ENCODE peak calls at places on chromosomes 4 and X, in four cellular contexts. One of them, this sample, is unnamed.
A peak's percentile ranks its signal among the peaks of the same experiment; 100 is the strongest.

GRCh38 chr4:38466401-38466800 is 197.6 kb upstream of the KLF3 start:
- DNase-seq in HepG2: no peak
- DNase-seq in GM12878: no peak
- DNase-seq in H1: no peak
- DNase-seq in this sample: no peak

GRCh38 chrX:25013593-25014365 is 2.0 kb downstream of the ARX start:
- DNase-seq in HepG2: no peak
- DNase-seq in GM12878: no peak
- DNase-seq in H1: no peak
- DNase-seq in this sample: no peak

GRCh38 chr4:23894021-23894420 is 4.2 kb upstream of the PPARGC1A start:
- DNase-seq in HepG2: no peak
- DNase-seq in GM12878: no peak
- DNase-seq in H1: no peak
- DNase-seq in this sample: no peak

GRCh38 chr4:3262208-3263052 is 13.5 kb downstream of the MSANTD1 start:
- DNase-seq in HepG2: no peak
- DNase-seq in GM12878: no peak
- DNase-seq in H1: peak; percentile 38
- DNase-seq in this sample: no peak

GRCh38 chr4:1602621-1603412 is 81.3 kb downstream of the FAM53A start:
- DNase-seq in HepG2: no peak
- DNase-seq in GM12878: no peak
- DNase-seq in H1: no peak
- DNase-seq in this sample: no peak

GRCh38 chrX:48520976-48521352 is 644 bp upstream of the EBP start:
- DNase-seq in HepG2: no peak
- DNase-seq in GM12878: no peak
- DNase-seq in H1: no peak
- DNase-seq in this sample: no peak

GRCh38 chr4:13196721-13197120 is 287.4 kb downstream of the RAB28 start:
- DNase-seq in HepG2: no peak
- DNase-seq in GM12878: no peak
- DNase-seq in H1: no peak
- DNase-seq in this sample: no peak

GRCh38 chr4:71941001-71941400 is 90.8 kb upstream of the NPFFR2 start:
- DNase-seq in HepG2: peak; percentile 1
- DNase-seq in GM12878: no peak
- DNase-seq in H1: no peak
- DNase-seq in this sample: peak; percentile 42

GRCh38 chrX:71195959-71196727 is 26.9 kb upstream of the GJB1 start:
- DNase-seq in HepG2: no peak
- DNase-seq in GM12878: no peak
- DNase-seq in H1: no peak
- DNase-seq in this sample: peak; percentile 55

GRCh38 chr4:140085924-140086323 is 68.1 kb downstream of the MAML3 start:
- DNase-seq in HepG2: no peak
- DNase-seq in GM12878: no peak
- DNase-seq in H1: no peak
- DNase-seq in this sample: no peak

GRCh38 chr4:124464836-124465235 is 247.7 kb downstream of the ANKRD50 start:
- DNase-seq in HepG2: no peak
- DNase-seq in GM12878: no peak
- DNase-seq in H1: no peak
- DNase-seq in this sample: no peak

GRCh38 chr4:114791976-114792375 is 193.4 kb downstream of the UGT8 start:
- DNase-seq in HepG2: no peak
- DNase-seq in GM12878: no peak
- DNase-seq in H1: no peak
- DNase-seq in this sample: no peak

GRCh38 chr4:2417196-2417764 is 1.2 kb downstream of the ZFYVE28 start:
- DNase-seq in HepG2: no peak
- DNase-seq in GM12878: no peak
- DNase-seq in H1: no peak
- DNase-seq in this sample: no peak

GRCh38 chr4:74540193-74540592 is 95.3 kb downstream of the AREG start:
- DNase-seq in HepG2: no peak
- DNase-seq in GM12878: no peak
- DNase-seq in H1: no peak
- DNase-seq in this sample: no peak

GRCh38 chr4:22515888-22516541 is at the start of gene ADGRA3:
- DNase-seq in HepG2: peak; percentile 56
- DNase-seq in GM12878: no peak
- DNase-seq in H1: peak; percentile 81
- DNase-seq in this sample: no peak

GRCh38 chr4:67456577-67457196 is 88.6 kb downstream of the CENPC start:
- DNase-seq in HepG2: no peak
- DNase-seq in GM12878: no peak
- DNase-seq in H1: no peak
- DNase-seq in this sample: no peak

GRCh38 chrX:46169808-46170207 is 375.4 kb downstream of the ZNF674 start:
- DNase-seq in HepG2: no peak
- DNase-seq in GM12878: no peak
- DNase-seq in H1: no peak
- DNase-seq in this sample: no peak

GRCh38 chrX:23334871-23335599 is 386 bp downstream of the PTCHD1 start:
- DNase-seq in HepG2: no peak
- DNase-seq in GM12878: no peak
- DNase-seq in H1: peak; percentile 48
- DNase-seq in this sample: no peak

GRCh38 chr4:22532896-22533295 is 17.0 kb upstream of the ADGRA3 start:
- DNase-seq in HepG2: no peak
- DNase-seq in GM12878: no peak
- DNase-seq in H1: no peak
- DNase-seq in this sample: no peak

GRCh38 chr4:156838761-156839160 is 132.8 kb downstream of the PDGFC start:
- DNase-seq in HepG2: no peak
- DNase-seq in GM12878: no peak
- DNase-seq in H1: no peak
- DNase-seq in this sample: no peak

GRCh38 chr4:141248029-141248428 is 27.3 kb downstream of the ZNF330 start:
- DNase-seq in HepG2: no peak
- DNase-seq in GM12878: no peak
- DNase-seq in H1: no peak
- DNase-seq in this sample: no peak

GRCh38 chr4:3308691-3309090 is 15.9 kb downstream of the RGS12 start:
- DNase-seq in HepG2: no peak
- DNase-seq in GM12878: no peak
- DNase-seq in H1: no peak
- DNase-seq in this sample: no peak

GRCh38 chrX:153971632-153972367 is at the start of gene HCFC1:
- DNase-seq in HepG2: peak; percentile 75
- DNase-seq in GM12878: peak; percentile 64
- DNase-seq in H1: peak; percentile 86
- DNase-seq in this sample: peak; percentile 70

GRCh38 chrX:16039363-16039762 is 84.0 kb upstream of the GRPR start:
- DNase-seq in HepG2: no peak
- DNase-seq in GM12878: no peak
- DNase-seq in H1: no peak
- DNase-seq in this sample: no peak

GRCh38 chr4:27318740-27319139 is 458.1 kb downstream of the STIM2 start:
- DNase-seq in HepG2: peak; percentile 22
- DNase-seq in GM12878: peak; percentile 2
- DNase-seq in H1: peak; percentile 73
- DNase-seq in this sample: peak; percentile 65

GRCh38 chr4:133148690-133149363 is at the start of gene PCDH10:
- DNase-seq in HepG2: peak; percentile 1
- DNase-seq in GM12878: no peak
- DNase-seq in H1: peak; percentile 99
- DNase-seq in this sample: no peak

GRCh38 chr4:3254302-3255131 is 5.6 kb downstream of the MSANTD1 start:
- DNase-seq in HepG2: no peak
- DNase-seq in GM12878: no peak
- DNase-seq in H1: peak; percentile 40
- DNase-seq in this sample: no peak

GRCh38 chr4:104128850-104129213 is 365.9 kb downstream of the CXXC4 start:
- DNase-seq in HepG2: peak; percentile 87
- DNase-seq in GM12878: no peak
- DNase-seq in H1: no peak
- DNase-seq in this sample: no peak

GRCh38 chrX:47030339-47030738 is 47.9 kb upstream of the RGN start:
- DNase-seq in HepG2: peak; percentile 53
- DNase-seq in GM12878: peak; percentile 2
- DNase-seq in H1: no peak
- DNase-seq in this sample: peak; percentile 63

GRCh38 chrX:119755981-119756533 is 2.3 kb upstream of the SOWAHD start:
- DNase-seq in HepG2: peak; percentile 14
- DNase-seq in GM12878: peak; percentile 85
- DNase-seq in H1: no peak
- DNase-seq in this sample: no peak

DNA sequence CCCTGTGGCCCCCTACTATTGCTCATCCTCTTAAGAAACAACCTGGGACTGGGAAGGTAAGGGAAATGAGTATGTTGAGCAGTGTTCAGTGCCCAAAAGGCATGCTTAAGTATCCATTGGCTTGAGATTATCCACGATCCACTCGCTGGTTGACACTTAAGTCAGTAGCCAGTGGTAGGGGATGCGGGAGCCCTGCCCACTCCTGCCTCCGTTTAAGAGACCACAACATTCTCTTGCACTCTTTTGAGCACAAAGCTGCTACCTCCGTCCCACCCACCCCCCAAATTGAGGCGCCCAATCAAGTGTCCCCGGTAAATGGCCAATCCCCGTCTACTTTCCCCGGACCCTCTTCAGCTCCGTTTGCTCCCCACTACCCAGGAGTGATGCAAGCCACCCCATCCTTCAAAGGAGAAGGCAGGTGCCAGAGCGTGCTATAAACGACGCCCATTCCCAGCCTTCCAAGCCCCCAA is 25.0 kb downstream of the UTP14A start:
- DNase-seq in HepG2: no peak
- DNase-seq in GM12878: no peak
- DNase-seq in H1: peak; percentile 54
- DNase-seq in this sample: no peak
- H3K9ac ChIP-seq in HepG2: no peak overlapping the region
- H3K9ac ChIP-seq in GM12878: peak overlapping the region; percentile 60
- H3K9ac ChIP-seq in H1: peak overlapping the region; percentile 60
- H3K9ac ChIP-seq in this sample: peak overlapping the region; percentile 21

GRCh38 chr4:158807696-158808095 is 38.9 kb downstream of the FNIP2 start:
- DNase-seq in HepG2: no peak
- DNase-seq in GM12878: no peak
- DNase-seq in H1: no peak
- DNase-seq in this sample: no peak
- TF ChIP-seq SUZ12 in HepG2: no peak
- TF ChIP-seq SUZ12 in GM12878: no peak
- TF ChIP-seq SUZ12 in H1: no peak
- TF ChIP-seq SUZ12 in this sample: no peak

DNA sequence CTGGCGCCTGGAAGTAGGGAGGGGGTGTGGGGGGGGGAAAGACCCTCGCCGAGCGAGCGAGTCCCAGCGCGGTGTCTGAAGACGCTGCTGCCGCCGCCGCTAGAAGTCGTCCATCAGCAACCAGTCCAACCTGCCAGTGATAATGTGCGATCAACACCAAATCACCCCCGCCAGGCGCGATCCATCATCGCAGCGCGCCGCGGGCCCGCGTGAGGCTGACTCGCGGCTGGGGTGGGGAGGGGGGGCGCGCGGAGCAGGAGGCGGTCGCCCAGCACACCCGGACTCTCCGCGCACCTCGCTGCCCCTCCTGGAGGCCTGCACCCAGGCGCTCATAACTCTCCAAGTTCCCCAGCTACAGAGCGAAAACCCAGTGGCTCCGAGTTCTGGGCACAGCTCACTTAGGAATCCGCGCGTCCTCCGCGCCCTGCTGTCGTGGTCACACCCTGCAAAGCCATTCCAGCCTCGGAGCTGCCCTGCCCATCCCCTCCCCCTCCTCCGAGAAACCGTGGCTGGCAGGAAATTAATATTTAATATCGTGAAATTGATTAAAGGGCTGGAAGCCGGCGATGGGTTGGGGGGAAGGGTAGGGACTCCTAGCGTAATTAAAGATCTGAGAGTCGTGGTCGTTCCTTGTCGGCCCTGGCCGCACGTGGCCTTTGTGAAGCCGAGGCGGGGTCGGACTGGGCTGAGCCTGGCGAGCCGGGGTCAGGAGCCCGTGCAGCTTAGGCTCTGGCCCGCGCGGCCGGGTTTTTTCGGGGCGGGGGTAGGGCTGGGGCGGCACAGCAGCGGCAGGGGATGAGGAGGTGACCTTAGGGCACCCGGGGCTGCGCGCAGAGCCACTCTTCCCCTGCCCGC is 58.1 kb upstream of the BCOR start:
- DNase-seq in HepG2: no peak
- DNase-seq in GM12878: no peak
- DNase-seq in H1: peak; percentile 48
- DNase-seq in this sample: no peak
- H3K27me3 ChIP-seq in HepG2: no peaks in the 10 kb centered on the region
- H3K27me3 ChIP-seq in GM12878: no peaks in the 10 kb centered on the region
- H3K27me3 ChIP-seq in H1: peaks cover 5% of the 10 kb centered on the region
- H3K27me3 ChIP-seq in this sample: peaks cover 36% of the 10 kb centered on the region

GRCh38 chr4:176792348-176793059 is at the start of gene VEGFC:
- DNase-seq in HepG2: peak; percentile 3
- DNase-seq in GM12878: no peak
- DNase-seq in H1: peak; percentile 72
- DNase-seq in this sample: peak; percentile 35
- H3K9ac ChIP-seq in HepG2: no peak within 1 kb of the TSS
- H3K9ac ChIP-seq in GM12878: no peak within 1 kb of the TSS
- H3K9ac ChIP-seq in H1: no peak within 1 kb of the TSS
- H3K9ac ChIP-seq in this sample: peak within 1 kb of the TSS; percentile 80

DNA sequence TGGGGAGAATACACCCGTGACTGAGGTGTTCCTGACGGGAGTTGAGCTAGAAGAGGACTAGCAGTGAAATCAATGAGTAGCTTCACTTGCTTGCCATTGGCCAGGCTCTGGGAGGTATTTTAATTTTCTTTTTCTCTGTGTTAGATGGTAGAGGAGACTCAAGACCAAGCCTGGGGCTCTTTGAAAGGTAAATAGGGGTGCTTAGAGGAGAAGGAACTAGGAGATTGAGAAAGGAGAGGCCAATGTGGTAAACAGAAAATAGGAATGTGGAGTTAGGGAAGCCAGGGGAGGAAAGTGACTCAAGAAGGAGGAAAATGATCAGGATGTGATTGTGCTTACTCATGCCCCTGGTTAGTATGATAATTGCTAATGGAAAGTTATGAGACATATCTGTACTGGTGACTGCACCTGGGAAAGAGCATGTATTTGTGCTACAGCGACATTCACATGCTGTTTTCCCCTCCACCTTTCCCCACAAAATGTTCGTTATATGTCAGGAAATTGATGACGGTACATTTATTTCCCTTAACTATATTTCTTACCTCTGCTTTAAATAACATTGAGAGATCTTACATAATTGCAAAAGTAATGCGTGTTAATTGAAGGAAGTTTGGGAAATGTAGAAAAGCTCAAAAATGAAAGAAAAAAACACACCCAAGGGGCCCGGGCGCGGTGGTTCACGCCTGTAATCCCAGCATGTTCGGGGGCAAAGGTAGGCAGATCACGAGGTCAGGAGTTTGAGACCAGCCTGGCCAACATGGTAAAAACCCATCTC is 16.9 kb upstream of the LRBA start:
- DNase-seq in HepG2: no peak
- DNase-seq in GM12878: peak; percentile 54
- DNase-seq in H1: no peak
- DNase-seq in this sample: no peak
- TF ChIP-seq SUZ12 in HepG2: no peak
- TF ChIP-seq SUZ12 in GM12878: no peak
- TF ChIP-seq SUZ12 in H1: no peak
- TF ChIP-seq SUZ12 in this sample: no peak

This sample was measured in NT2/D1.